ENCODE peak calls at places on chromosomes 1 and 21, in seven cellular contexts. One of them, this sample, is unnamed.

GRCh38 chr1:224528900-224529299 is 87.2 kb upstream of the CNIH3 start:
- DNase-seq in HepG2: no peak
- DNase-seq in GM12878: no peak
- DNase-seq in tibial nerve: no peak
- DNase-seq in transverse colon: no peak
- DNase-seq in esophagus muscularis mucosa: peak
- DNase-seq in ovary: no peak
- DNase-seq in this sample: no peak

GRCh38 chr1:65209005-65209885 is 61.2 kb downstream of the AK4 start:
- DNase-seq in esophagus muscularis mucosa: no peak
- DNase-seq in transverse colon: peak
- DNase-seq in HepG2: peak
- DNase-seq in ovary: no peak
- DNase-seq in tibial nerve: no peak
- DNase-seq in GM12878: no peak
- DNase-seq in this sample: no peak

GRCh38 chr21:34989337-34990151 is 59.6 kb downstream of the RUNX1 start:
- DNase-seq in HepG2: no peak
- DNase-seq in esophagus muscularis mucosa: no peak
- DNase-seq in transverse colon: no peak
- DNase-seq in GM12878: no peak
- DNase-seq in ovary: no peak
- DNase-seq in tibial nerve: no peak
- DNase-seq in this sample: no peak

GRCh38 chr21:24367936-24368335 is 1239.3 kb downstream of the MRPL39 start:
- DNase-seq in ovary: no peak
- DNase-seq in GM12878: no peak
- DNase-seq in HepG2: no peak
- DNase-seq in tibial nerve: no peak
- DNase-seq in transverse colon: no peak
- DNase-seq in esophagus muscularis mucosa: no peak
- DNase-seq in this sample: no peak

GRCh38 chr1:60715970-60716369 is 366.4 kb upstream of the NFIA start:
- DNase-seq in tibial nerve: no peak
- DNase-seq in ovary: no peak
- DNase-seq in HepG2: no peak
- DNase-seq in transverse colon: no peak
- DNase-seq in esophagus muscularis mucosa: no peak
- DNase-seq in GM12878: no peak
- DNase-seq in this sample: no peak

GRCh38 chr21:45340515-45340914 is 52.8 kb upstream of the POFUT2 start:
- DNase-seq in GM12878: no peak
- DNase-seq in esophagus muscularis mucosa: no peak
- DNase-seq in tibial nerve: no peak
- DNase-seq in HepG2: no peak
- DNase-seq in transverse colon: no peak
- DNase-seq in ovary: no peak
- DNase-seq in this sample: no peak

GRCh38 chr1:81231729-81232038 is 569.0 kb upstream of the ADGRL2 start:
- DNase-seq in ovary: no peak
- DNase-seq in GM12878: no peak
- DNase-seq in esophagus muscularis mucosa: no peak
- DNase-seq in HepG2: no peak
- DNase-seq in transverse colon: no peak
- DNase-seq in tibial nerve: no peak
- DNase-seq in this sample: no peak

GRCh38 chr1:220717800-220718640 is 27.9 kb downstream of the C1orf115 start:
- DNase-seq in transverse colon: no peak
- DNase-seq in GM12878: no peak
- DNase-seq in esophagus muscularis mucosa: peak
- DNase-seq in HepG2: no peak
- DNase-seq in ovary: no peak
- DNase-seq in tibial nerve: no peak
- DNase-seq in this sample: no peak

GRCh38 chr1:247357781-247358211 is 26.1 kb upstream of the ZNF496 start:
- DNase-seq in ovary: peak
- DNase-seq in HepG2: no peak
- DNase-seq in esophagus muscularis mucosa: no peak
- DNase-seq in tibial nerve: no peak
- DNase-seq in GM12878: peak
- DNase-seq in transverse colon: no peak
- DNase-seq in this sample: no peak

GRCh38 chr1:64471724-64472276 is 1.9 kb downstream of the CACHD1 start:
- DNase-seq in esophagus muscularis mucosa: peak
- DNase-seq in GM12878: no peak
- DNase-seq in transverse colon: no peak
- DNase-seq in HepG2: no peak
- DNase-seq in ovary: no peak
- DNase-seq in tibial nerve: no peak
- DNase-seq in this sample: no peak

GRCh38 chr1:185568155-185569123 is 165.8 kb upstream of the HMCN1 start:
- DNase-seq in transverse colon: no peak
- DNase-seq in HepG2: no peak
- DNase-seq in GM12878: no peak
- DNase-seq in ovary: no peak
- DNase-seq in tibial nerve: no peak
- DNase-seq in esophagus muscularis mucosa: no peak
- DNase-seq in this sample: no peak

GRCh38 chr1:239997515-239998311 is 94.0 kb upstream of the FMN2 start:
- DNase-seq in esophagus muscularis mucosa: peak
- DNase-seq in transverse colon: no peak
- DNase-seq in HepG2: no peak
- DNase-seq in ovary: no peak
- DNase-seq in tibial nerve: no peak
- DNase-seq in GM12878: no peak
- DNase-seq in this sample: no peak

GRCh38 chr1:189790335-189790734 is 687.3 kb downstream of the BRINP3 start:
- DNase-seq in ovary: no peak
- DNase-seq in transverse colon: no peak
- DNase-seq in GM12878: no peak
- DNase-seq in HepG2: no peak
- DNase-seq in esophagus muscularis mucosa: no peak
- DNase-seq in tibial nerve: no peak
- DNase-seq in this sample: no peak

GRCh38 chr1:229645296-229646050 is 19.4 kb downstream of the URB2 start:
- DNase-seq in ovary: no peak
- DNase-seq in esophagus muscularis mucosa: no peak
- DNase-seq in tibial nerve: no peak
- DNase-seq in HepG2: no peak
- DNase-seq in GM12878: no peak
- DNase-seq in transverse colon: no peak
- DNase-seq in this sample: no peak

GRCh38 chr1:243487649-243488227 is 231.9 kb downstream of the SDCCAG8 start:
- DNase-seq in HepG2: no peak
- DNase-seq in esophagus muscularis mucosa: no peak
- DNase-seq in tibial nerve: no peak
- DNase-seq in ovary: no peak
- DNase-seq in GM12878: no peak
- DNase-seq in transverse colon: no peak
- DNase-seq in this sample: no peak

GRCh38 chr1:108685524-108685923 is 6.6 kb upstream of the PRPF38B start:
- DNase-seq in esophagus muscularis mucosa: no peak
- DNase-seq in GM12878: no peak
- DNase-seq in tibial nerve: no peak
- DNase-seq in HepG2: no peak
- DNase-seq in transverse colon: no peak
- DNase-seq in ovary: no peak
- DNase-seq in this sample: no peak

GRCh38 chr1:108678696-108679095 is 13.4 kb upstream of the PRPF38B start:
- DNase-seq in tibial nerve: no peak
- DNase-seq in transverse colon: no peak
- DNase-seq in HepG2: no peak
- DNase-seq in ovary: no peak
- DNase-seq in esophagus muscularis mucosa: no peak
- DNase-seq in GM12878: no peak
- DNase-seq in this sample: no peak

GRCh38 chr1:108679586-108680213 is 12.4 kb upstream of the PRPF38B start:
- DNase-seq in transverse colon: no peak
- DNase-seq in esophagus muscularis mucosa: no peak
- DNase-seq in ovary: no peak
- DNase-seq in HepG2: no peak
- DNase-seq in tibial nerve: no peak
- DNase-seq in GM12878: no peak
- DNase-seq in this sample: no peak
- TF ChIP-seq EP300 in transverse colon: no peak
- TF ChIP-seq EP300 in esophagus muscularis mucosa: no peak
- TF ChIP-seq EP300 in ovary: peak
- TF ChIP-seq EP300 in HepG2: no peak
- TF ChIP-seq EP300 in tibial nerve: no peak
- TF ChIP-seq EP300 in GM12878: no peak
- TF ChIP-seq EP300 in this sample: no peak

GRCh38 chr1:225778412-225778669 is 715 bp downstream of the SRP9 start:
- DNase-seq in ovary: no peak
- DNase-seq in HepG2: no peak
- DNase-seq in tibial nerve: no peak
- DNase-seq in GM12878: no peak
- DNase-seq in esophagus muscularis mucosa: no peak
- DNase-seq in transverse colon: no peak
- DNase-seq in this sample: no peak

GRCh38 chr1:225776294-225776693 is 1.3 kb upstream of the SRP9 start:
- DNase-seq in esophagus muscularis mucosa: no peak
- DNase-seq in HepG2: no peak
- DNase-seq in tibial nerve: no peak
- DNase-seq in transverse colon: no peak
- DNase-seq in GM12878: no peak
- DNase-seq in ovary: no peak
- DNase-seq in this sample: no peak

GRCh38 chr1:225777058-225777582 is 506 bp upstream of the SRP9 start:
- DNase-seq in tibial nerve: no peak
- DNase-seq in ovary: no peak
- DNase-seq in GM12878: no peak
- DNase-seq in HepG2: no peak
- DNase-seq in esophagus muscularis mucosa: no peak
- DNase-seq in transverse colon: peak
- DNase-seq in this sample: no peak

GRCh38 chr1:225780134-225780533 is 2.5 kb downstream of the SRP9 start:
- DNase-seq in tibial nerve: no peak
- DNase-seq in HepG2: no peak
- DNase-seq in GM12878: no peak
- DNase-seq in transverse colon: no peak
- DNase-seq in ovary: no peak
- DNase-seq in esophagus muscularis mucosa: no peak
- DNase-seq in this sample: no peak

GRCh38 chr1:225777583-225778411 is at the start of gene SRP9:
- DNase-seq in tibial nerve: peak
- DNase-seq in transverse colon: peak
- DNase-seq in HepG2: peak
- DNase-seq in esophagus muscularis mucosa: peak
- DNase-seq in GM12878: peak
- DNase-seq in ovary: peak
- DNase-seq in this sample: peak
- TF ChIP-seq POLR2A in tibial nerve: peak
- TF ChIP-seq POLR2A in transverse colon: peak
- TF ChIP-seq POLR2A in HepG2: peak
- TF ChIP-seq POLR2A in esophagus muscularis mucosa: peak
- TF ChIP-seq POLR2A in GM12878: peak
- TF ChIP-seq POLR2A in ovary: peak
- TF ChIP-seq POLR2A in this sample: no peak

DNA sequence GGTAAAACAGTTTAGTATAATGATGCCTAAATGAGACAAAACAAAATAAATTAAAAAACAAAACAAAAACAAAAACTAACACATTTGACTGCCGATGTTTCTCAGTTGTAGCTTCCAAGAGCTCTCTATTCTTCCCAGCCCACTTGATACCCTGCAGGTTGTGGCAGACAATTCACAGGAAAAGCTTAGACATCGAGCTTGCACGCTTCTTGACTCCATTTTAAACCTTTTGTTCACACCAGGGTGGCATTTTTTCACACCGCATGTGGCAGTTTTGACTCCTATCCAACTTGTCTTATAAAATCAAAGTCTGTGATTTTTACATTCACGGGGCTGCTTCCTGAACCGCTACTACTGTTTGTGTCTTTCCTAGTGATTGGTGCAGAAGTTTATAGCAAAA is 575.9 kb downstream of the USP25 start:
- DNase-seq in esophagus muscularis mucosa: no peak
- DNase-seq in ovary: peak
- DNase-seq in transverse colon: no peak
- DNase-seq in tibial nerve: no peak
- DNase-seq in GM12878: no peak
- DNase-seq in HepG2: no peak
- DNase-seq in this sample: no peak
- TF ChIP-seq EP300 in esophagus muscularis mucosa: no peak
- TF ChIP-seq EP300 in ovary: no peak
- TF ChIP-seq EP300 in transverse colon: no peak
- TF ChIP-seq EP300 in tibial nerve: no peak
- TF ChIP-seq EP300 in GM12878: no peak
- TF ChIP-seq EP300 in HepG2: no peak
- TF ChIP-seq EP300 in this sample: no peak

GRCh38 chr1:67690018-67690363 is 5.0 kb downstream of the GADD45A start:
- DNase-seq in HepG2: no peak
- DNase-seq in transverse colon: no peak
- DNase-seq in GM12878: no peak
- DNase-seq in ovary: no peak
- DNase-seq in tibial nerve: no peak
- DNase-seq in esophagus muscularis mucosa: no peak
- DNase-seq in this sample: no peak

GRCh38 chr1:67688526-67689219 is 3.7 kb downstream of the GADD45A start:
- DNase-seq in tibial nerve: no peak
- DNase-seq in ovary: no peak
- DNase-seq in esophagus muscularis mucosa: no peak
- DNase-seq in transverse colon: no peak
- DNase-seq in GM12878: no peak
- DNase-seq in HepG2: no peak
- DNase-seq in this sample: no peak

GRCh38 chr1:67687649-67688048 is 2.6 kb downstream of the GADD45A start:
- DNase-seq in HepG2: peak
- DNase-seq in ovary: no peak
- DNase-seq in GM12878: no peak
- DNase-seq in transverse colon: no peak
- DNase-seq in tibial nerve: no peak
- DNase-seq in esophagus muscularis mucosa: no peak
- DNase-seq in this sample: no peak

GRCh38 chr1:67690411-67690810 is 5.4 kb downstream of the GADD45A start:
- DNase-seq in ovary: no peak
- DNase-seq in tibial nerve: no peak
- DNase-seq in GM12878: no peak
- DNase-seq in transverse colon: no peak
- DNase-seq in esophagus muscularis mucosa: no peak
- DNase-seq in HepG2: no peak
- DNase-seq in this sample: no peak

DNA sequence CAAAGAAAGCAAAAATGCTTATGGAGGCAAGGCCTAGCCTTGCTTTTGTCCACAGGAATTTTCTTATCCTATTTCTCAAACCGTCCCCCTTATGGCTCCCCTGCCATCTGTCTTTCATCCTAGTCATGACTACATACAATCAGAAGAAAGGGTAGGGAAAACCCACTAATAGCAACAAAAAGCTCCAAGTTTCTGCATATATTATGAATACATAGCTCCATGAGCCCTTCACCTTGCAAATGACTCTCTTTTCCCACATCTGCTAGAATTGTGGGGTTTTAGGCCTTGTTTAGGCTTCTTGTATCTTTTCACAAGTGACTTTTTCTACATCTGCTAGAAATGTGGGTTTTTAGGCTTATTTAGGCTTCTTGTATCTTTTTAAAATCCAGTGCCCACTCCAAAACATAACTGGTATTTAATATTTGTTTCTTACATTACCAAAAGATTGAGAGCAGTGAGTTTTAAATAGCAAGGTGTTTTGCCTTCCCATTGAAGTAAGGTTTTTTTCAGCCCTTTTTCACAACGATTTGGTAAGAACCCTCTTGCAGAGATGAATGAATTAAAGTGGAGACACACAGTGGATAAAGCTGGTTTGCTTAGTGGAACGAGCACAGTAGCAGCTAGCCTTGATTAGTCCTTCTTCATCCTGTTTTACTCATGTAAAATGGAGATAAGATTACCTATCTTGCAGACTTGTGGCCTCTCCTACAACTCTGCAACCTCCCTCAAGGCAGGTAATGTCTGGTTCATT is 4.4 kb downstream of the GADD45A start:
- DNase-seq in esophagus muscularis mucosa: no peak
- DNase-seq in transverse colon: no peak
- DNase-seq in GM12878: no peak
- DNase-seq in ovary: no peak
- DNase-seq in tibial nerve: no peak
- DNase-seq in HepG2: no peak
- DNase-seq in this sample: no peak
- TF ChIP-seq POLR2A in esophagus muscularis mucosa: no peak
- TF ChIP-seq POLR2A in transverse colon: no peak
- TF ChIP-seq POLR2A in GM12878: no peak
- TF ChIP-seq POLR2A in ovary: no peak
- TF ChIP-seq POLR2A in tibial nerve: no peak
- TF ChIP-seq POLR2A in HepG2: no peak
- TF ChIP-seq POLR2A in this sample: no peak